ENCODE peak calls at places on chromosomes 7 and 10, in nine cellular contexts. One of them, this sample, is unnamed.

GRCh38 chr10:34801066-34801738 is 13.9 kb downstream of the PARD3 start:
- DNase-seq in HFFc6: no peak
- DNase-seq in prostate gland: no peak
- DNase-seq in lower leg skin: peak
- DNase-seq in dorsolateral prefrontal cortex: no peak
- DNase-seq in spleen: peak
- DNase-seq in body of pancreas: peak
- DNase-seq in heart left ventricle: no peak
- DNase-seq in A549: no peak
- DNase-seq in this sample: no peak

GRCh38 chr7:55405856-55406541 is 40.9 kb downstream of the LANCL2 start:
- DNase-seq in HFFc6: no peak
- DNase-seq in prostate gland: no peak
- DNase-seq in lower leg skin: no peak
- DNase-seq in dorsolateral prefrontal cortex: no peak
- DNase-seq in spleen: no peak
- DNase-seq in body of pancreas: peak
- DNase-seq in heart left ventricle: no peak
- DNase-seq in A549: no peak
- DNase-seq in this sample: no peak

GRCh38 chr7:129376778-129377700 is 57.2 kb upstream of the STRIP2 start:
- DNase-seq in HFFc6: no peak
- DNase-seq in prostate gland: no peak
- DNase-seq in lower leg skin: no peak
- DNase-seq in dorsolateral prefrontal cortex: no peak
- DNase-seq in spleen: no peak
- DNase-seq in body of pancreas: no peak
- DNase-seq in heart left ventricle: no peak
- DNase-seq in A549: no peak
- DNase-seq in this sample: no peak

GRCh38 chr10:54402576-54402975 is 398.5 kb downstream of the PCDH15 start:
- DNase-seq in HFFc6: no peak
- DNase-seq in prostate gland: no peak
- DNase-seq in lower leg skin: no peak
- DNase-seq in dorsolateral prefrontal cortex: no peak
- DNase-seq in spleen: no peak
- DNase-seq in body of pancreas: no peak
- DNase-seq in heart left ventricle: no peak
- DNase-seq in A549: peak
- DNase-seq in this sample: no peak

GRCh38 chr10:12796431-12797185 is 204.9 kb downstream of the CCDC3 start:
- DNase-seq in HFFc6: no peak
- DNase-seq in prostate gland: no peak
- DNase-seq in lower leg skin: no peak
- DNase-seq in dorsolateral prefrontal cortex: no peak
- DNase-seq in spleen: no peak
- DNase-seq in body of pancreas: no peak
- DNase-seq in heart left ventricle: no peak
- DNase-seq in A549: no peak
- DNase-seq in this sample: no peak

GRCh38 chr10:865257-865656 is 66.2 kb downstream of the LARP4B start:
- DNase-seq in HFFc6: no peak
- DNase-seq in prostate gland: no peak
- DNase-seq in lower leg skin: no peak
- DNase-seq in dorsolateral prefrontal cortex: no peak
- DNase-seq in spleen: no peak
- DNase-seq in body of pancreas: no peak
- DNase-seq in heart left ventricle: no peak
- DNase-seq in A549: no peak
- DNase-seq in this sample: no peak

GRCh38 chr10:373516-374309 is 238.5 kb downstream of the ZMYND11 start:
- DNase-seq in HFFc6: peak
- DNase-seq in prostate gland: peak
- DNase-seq in lower leg skin: no peak
- DNase-seq in dorsolateral prefrontal cortex: no peak
- DNase-seq in spleen: peak
- DNase-seq in body of pancreas: peak
- DNase-seq in heart left ventricle: no peak
- DNase-seq in A549: peak
- DNase-seq in this sample: no peak

GRCh38 chr10:101710064-101710695 is 15.2 kb upstream of the FBXW4 start:
- DNase-seq in HFFc6: no peak
- DNase-seq in prostate gland: no peak
- DNase-seq in lower leg skin: no peak
- DNase-seq in dorsolateral prefrontal cortex: no peak
- DNase-seq in spleen: no peak
- DNase-seq in body of pancreas: no peak
- DNase-seq in heart left ventricle: no peak
- DNase-seq in A549: no peak
- DNase-seq in this sample: no peak

GRCh38 chr10:6918305-6918704 is 338.2 kb upstream of the PRKCQ start:
- DNase-seq in HFFc6: no peak
- DNase-seq in prostate gland: no peak
- DNase-seq in lower leg skin: no peak
- DNase-seq in dorsolateral prefrontal cortex: no peak
- DNase-seq in spleen: peak
- DNase-seq in body of pancreas: peak
- DNase-seq in heart left ventricle: peak
- DNase-seq in A549: peak
- DNase-seq in this sample: no peak
- TF ChIP-seq CTCF in HFFc6: peak
- TF ChIP-seq CTCF in prostate gland: no peak
- TF ChIP-seq CTCF in lower leg skin: no peak
- TF ChIP-seq CTCF in dorsolateral prefrontal cortex: peak
- TF ChIP-seq CTCF in spleen: peak
- TF ChIP-seq CTCF in body of pancreas: peak
- TF ChIP-seq CTCF in heart left ventricle: peak
- TF ChIP-seq CTCF in A549: peak
- TF ChIP-seq CTCF in this sample: no peak

DNA sequence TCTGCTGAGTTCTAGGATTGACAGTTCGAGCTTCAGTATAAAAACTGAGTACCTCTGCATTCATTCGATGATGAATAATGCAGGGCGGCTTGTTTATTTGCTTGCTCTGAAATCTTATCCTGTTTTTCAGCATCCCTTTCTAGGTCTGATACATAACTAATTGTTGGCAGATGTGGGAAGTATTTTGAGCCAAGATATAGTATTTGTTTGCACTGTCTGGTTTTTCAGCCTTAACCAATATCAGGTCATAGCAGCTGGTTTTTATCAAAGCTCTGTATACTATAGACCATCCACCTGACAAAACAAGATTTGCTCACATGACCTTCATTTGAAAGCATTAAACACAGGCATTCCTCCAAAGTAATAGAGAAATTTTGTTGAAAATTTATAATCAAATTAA is 161.3 kb downstream of the TFEC start:
- DNase-seq in HFFc6: no peak
- DNase-seq in prostate gland: no peak
- DNase-seq in lower leg skin: no peak
- DNase-seq in dorsolateral prefrontal cortex: no peak
- DNase-seq in spleen: no peak
- DNase-seq in body of pancreas: no peak
- DNase-seq in heart left ventricle: no peak
- DNase-seq in A549: no peak
- DNase-seq in this sample: no peak
- TF ChIP-seq CTCF in HFFc6: no peak
- TF ChIP-seq CTCF in prostate gland: no peak
- TF ChIP-seq CTCF in lower leg skin: no peak
- TF ChIP-seq CTCF in dorsolateral prefrontal cortex: no peak
- TF ChIP-seq CTCF in spleen: no peak
- TF ChIP-seq CTCF in body of pancreas: no peak
- TF ChIP-seq CTCF in heart left ventricle: no peak
- TF ChIP-seq CTCF in A549: no peak
- TF ChIP-seq CTCF in this sample: no peak

DNA sequence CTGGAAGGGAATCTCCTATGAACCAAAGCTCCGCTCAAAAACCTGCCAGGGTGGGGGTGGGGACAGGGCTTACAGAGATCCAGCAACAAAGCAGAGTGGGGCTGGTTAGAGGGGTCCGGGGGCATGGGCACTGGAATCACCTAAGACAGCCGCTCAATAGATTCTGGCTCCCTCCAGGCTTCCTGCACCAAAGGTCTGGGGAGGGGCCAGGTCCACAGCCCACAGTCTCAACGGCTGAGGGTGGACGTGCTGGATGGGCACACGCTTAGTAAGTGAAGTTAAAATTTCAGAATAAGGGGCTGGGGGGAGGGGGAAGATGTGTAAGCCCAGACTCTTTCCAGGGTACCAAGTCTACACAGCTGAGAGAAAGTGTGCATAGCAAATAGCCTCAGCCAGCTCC is 31.1 kb downstream of the PYROXD2 start:
- DNase-seq in HFFc6: no peak
- DNase-seq in prostate gland: no peak
- DNase-seq in lower leg skin: no peak
- DNase-seq in dorsolateral prefrontal cortex: no peak
- DNase-seq in spleen: no peak
- DNase-seq in body of pancreas: no peak
- DNase-seq in heart left ventricle: no peak
- DNase-seq in A549: no peak
- DNase-seq in this sample: no peak
- TF ChIP-seq CTCF in HFFc6: no peak
- TF ChIP-seq CTCF in prostate gland: no peak
- TF ChIP-seq CTCF in lower leg skin: no peak
- TF ChIP-seq CTCF in dorsolateral prefrontal cortex: no peak
- TF ChIP-seq CTCF in spleen: no peak
- TF ChIP-seq CTCF in body of pancreas: no peak
- TF ChIP-seq CTCF in heart left ventricle: no peak
- TF ChIP-seq CTCF in A549: no peak
- TF ChIP-seq CTCF in this sample: no peak

DNA sequence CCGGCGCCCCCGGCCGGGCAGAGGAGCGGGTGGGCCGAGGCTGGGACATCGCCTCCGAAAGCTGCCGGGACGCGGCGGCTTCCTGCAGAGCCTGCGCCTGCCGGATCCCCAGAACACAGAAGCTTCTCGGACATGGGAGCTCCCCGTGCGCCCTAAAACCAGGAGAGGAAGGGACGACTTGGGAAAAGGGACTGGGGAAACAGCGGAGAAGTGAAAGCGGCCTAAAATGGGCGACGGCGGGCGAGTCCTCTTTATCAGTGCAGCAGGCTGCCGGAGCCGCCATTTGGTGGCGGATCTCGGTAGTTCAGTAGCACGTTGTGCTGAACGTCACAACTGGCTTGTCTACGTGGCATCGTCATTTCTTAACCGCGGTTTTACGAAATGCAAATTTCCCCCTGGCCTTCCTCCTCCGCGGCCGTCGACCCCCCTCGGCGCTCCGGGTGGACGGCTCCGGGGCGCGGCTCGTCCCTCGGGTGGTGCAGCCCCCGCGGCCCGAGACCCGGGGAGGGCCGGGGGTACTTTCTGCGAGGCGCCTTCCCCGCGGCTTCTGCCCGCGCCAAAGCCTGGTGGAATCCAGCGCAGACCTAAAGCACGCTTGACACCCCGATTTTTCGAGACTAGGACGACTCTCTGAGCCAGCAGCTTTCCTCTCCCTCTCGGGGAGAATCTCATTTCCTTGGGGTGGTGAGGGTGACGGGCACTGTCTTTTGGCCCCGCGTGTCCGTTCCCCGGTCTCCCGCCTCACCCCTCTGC is 9.9 kb upstream of the SPAG6 start:
- DNase-seq in HFFc6: no peak
- DNase-seq in prostate gland: no peak
- DNase-seq in lower leg skin: no peak
- DNase-seq in dorsolateral prefrontal cortex: peak
- DNase-seq in spleen: peak
- DNase-seq in body of pancreas: peak
- DNase-seq in heart left ventricle: no peak
- DNase-seq in A549: peak
- DNase-seq in this sample: no peak
- TF ChIP-seq CTCF in HFFc6: peak
- TF ChIP-seq CTCF in prostate gland: no peak
- TF ChIP-seq CTCF in lower leg skin: no peak
- TF ChIP-seq CTCF in dorsolateral prefrontal cortex: no peak
- TF ChIP-seq CTCF in spleen: peak
- TF ChIP-seq CTCF in body of pancreas: peak
- TF ChIP-seq CTCF in heart left ventricle: no peak
- TF ChIP-seq CTCF in A549: no peak
- TF ChIP-seq CTCF in this sample: no peak

GRCh38 chr10:92619368-92619767 is 26.4 kb downstream of the KIF11 start:
- DNase-seq in HFFc6: no peak
- DNase-seq in prostate gland: no peak
- DNase-seq in lower leg skin: no peak
- DNase-seq in dorsolateral prefrontal cortex: no peak
- DNase-seq in spleen: no peak
- DNase-seq in body of pancreas: no peak
- DNase-seq in heart left ventricle: no peak
- DNase-seq in A549: no peak
- DNase-seq in this sample: no peak
- TF ChIP-seq CTCF in HFFc6: no peak
- TF ChIP-seq CTCF in prostate gland: no peak
- TF ChIP-seq CTCF in lower leg skin: no peak
- TF ChIP-seq CTCF in dorsolateral prefrontal cortex: no peak
- TF ChIP-seq CTCF in spleen: no peak
- TF ChIP-seq CTCF in body of pancreas: no peak
- TF ChIP-seq CTCF in heart left ventricle: no peak
- TF ChIP-seq CTCF in A549: no peak
- TF ChIP-seq CTCF in this sample: no peak